ENCODE peak calls at places on chromosome 21, in four cellular contexts. S is nephron progenitor cell, U is brain microvascular endothelial cell, Y is NCI-H774. C is an unnamed sample.
A peak's percentile ranks its signal among the peaks of the same experiment; 100 is the strongest.

GRCh38 chr21:39048574-39048973 is 134.7 kb downstream of the PSMG1 start:
- DNase-seq in S (no peak), U (peak; percentile 43), Y (no peak), C (peak; percentile 83)

GRCh38 chr21:19510653-19511052 is 1107.1 kb upstream of the TMPRSS15 start:
- DNase-seq in S (no peak), U (no peak), Y (no peak), C (no peak)

GRCh38 chr21:39037807-39038405 is 145.3 kb downstream of the PSMG1 start:
- DNase-seq in S (no peak), U (no peak), Y (no peak), C (no peak)

GRCh38 chr21:46226920-46227599 is 1.5 kb downstream of the LSS start:
- DNase-seq in S (no peak), U (peak; percentile 16), Y (no peak), C (peak; percentile 27)

GRCh38 chr21:33642896-33643657 is 776 bp downstream of the ITSN1 start:
- DNase-seq in S (peak; percentile 55), U (no peak), Y (no peak), C (peak; percentile 38)

GRCh38 chr21:25895565-25896205 is 160.9 kb downstream of the GABPA start:
- DNase-seq in S (no peak), U (no peak), Y (no peak), C (peak; percentile 66)

GRCh38 chr21:37787456-37787855 is 128.8 kb downstream of the KCNJ6 start:
- DNase-seq in S (no peak), U (peak; percentile 86), Y (no peak), C (peak; percentile 96)

GRCh38 chr21:42302794-42303193 is 12.4 kb downstream of the TFF3 start:
- DNase-seq in S (no peak), U (no peak), Y (no peak), C (no peak)

GRCh38 chr21:34702341-34702807 is 33.6 kb downstream of the CLIC6 start:
- DNase-seq in S (no peak), U (peak; percentile 43), Y (no peak), C (peak; percentile 83)

GRCh38 chr21:15063081-15063820 is 1.5 kb downstream of the NRIP1 start:
- DNase-seq in S (no peak), U (no peak), Y (no peak), C (peak; percentile 50)

GRCh38 chr21:16154961-16155360 is 425.2 kb downstream of the USP25 start:
- DNase-seq in S (no peak), U (no peak), Y (no peak), C (no peak)

GRCh38 chr21:45130324-45130774 is 56.0 kb downstream of the ADARB1 start:
- DNase-seq in S (no peak), U (peak; percentile 55), Y (no peak), C (peak; percentile 71)

GRCh38 chr21:41953831-41954653 is at the start of gene C2CD2:
- DNase-seq in S (peak; percentile 71), U (no peak), Y (peak; percentile 16), C (peak; percentile 71)

GRCh38 chr21:46168238-46168637 is 12.9 kb upstream of the FTCD start:
- DNase-seq in S (no peak), U (no peak), Y (no peak), C (no peak)

GRCh38 chr21:45330075-45330781 is 42.5 kb upstream of the POFUT2 start:
- DNase-seq in S (no peak), U (peak; percentile 74), Y (no peak), C (peak; percentile 87)

GRCh38 chr21:24118738-24119470 is 1488.4 kb downstream of the MRPL39 start:
- DNase-seq in S (no peak), U (peak; percentile 33), Y (no peak), C (peak; percentile 58)

GRCh38 chr21:42633858-42634257 is 19.6 kb upstream of the PDE9A start:
- DNase-seq in S (no peak), U (no peak), Y (no peak), C (no peak)

GRCh38 chr21:25503981-25504380 is 103.3 kb downstream of the MRPL39 start:
- DNase-seq in S (no peak), U (no peak), Y (no peak), C (no peak)

GRCh38 chr21:36569511-36569910 is 89.6 kb upstream of the CLDN14 start:
- DNase-seq in S (no peak), U (no peak), Y (no peak), C (no peak)

GRCh38 chr21:33543505-33544129 is 779 bp downstream of the SON start:
- DNase-seq in S (peak; percentile 85), U (peak; percentile 38), Y (peak; percentile 47), C (no peak)

GRCh38 chr21:42216726-42217572 is 2.0 kb upstream of the ABCG1 start:
- DNase-seq in S (no peak), U (no peak), Y (no peak), C (no peak)

GRCh38 chr21:43355925-43356289 is 71.0 kb downstream of the SIK1 start:
- DNase-seq in S (no peak), U (no peak), Y (no peak), C (no peak)

GRCh38 chr21:39568380-39568779 is 44.4 kb upstream of the B3GALT5 start:
- DNase-seq in S (no peak), U (no peak), Y (no peak), C (no peak)

GRCh38 chr21:46150491-46151121 is 4.8 kb downstream of the FTCD start:
- DNase-seq in S (peak; percentile 3), U (no peak), Y (no peak), C (no peak)

GRCh38 chr21:16913010-16913409 is 599.8 kb upstream of the CXADR start:
- DNase-seq in S (no peak), U (no peak), Y (no peak), C (no peak)

GRCh38 chr21:40845621-40846020 is 1.3 kb downstream of the DSCAM start:
- DNase-seq in S (no peak), U (no peak), Y (no peak), C (no peak)

GRCh38 chr21:37223804-37224345 is 43.3 kb downstream of the VPS26C start:
- DNase-seq in S (no peak), U (no peak), Y (no peak), C (no peak)

GRCh38 chr21:42282021-42282420 is 33.2 kb downstream of the TFF3 start:
- DNase-seq in S (no peak), U (no peak), Y (no peak), C (no peak)

GRCh38 chr21:41228006-41228370 is 60.0 kb downstream of the BACE2 start:
- DNase-seq in S (no peak), U (no peak), Y (no peak), C (no peak)

GRCh38 chr21:28675265-28676041 is 317.2 kb downstream of the LTN1 start:
- DNase-seq in S (no peak), U (no peak), Y (no peak), C (peak; percentile 79)

GRCh38 chr21:35430260-35430659 is 381.2 kb upstream of the RUNX1 start:
- DNase-seq in S (no peak), U (no peak), Y (no peak), C (no peak)

GRCh38 chr21:43311303-43311817 is 115.6 kb downstream of the SIK1 start:
- DNase-seq in S (no peak), U (no peak), Y (peak; percentile 87), C (no peak)

GRCh38 chr21:44433791-44434567 is 21.3 kb upstream of the LRRC3 start:
- DNase-seq in S (no peak), U (no peak), Y (no peak), C (no peak)

GRCh38 chr21:39313457-39314154 is at the start of gene BRWD1:
- DNase-seq in S (peak; percentile 83), U (peak; percentile 68), Y (peak; percentile 94), C (peak; percentile 88)

GRCh38 chr21:34900376-34900775 is 148.7 kb downstream of the RUNX1 start:
- DNase-seq in S (no peak), U (no peak), Y (no peak), C (peak; percentile 53)

GRCh38 chr21:38295997-38296764 is 39.4 kb downstream of the KCNJ15 start:
- DNase-seq in S (no peak), U (no peak), Y (no peak), C (peak; percentile 45)

GRCh38 chr21:44304846-44305245 is 5.0 kb downstream of the PFKL start:
- DNase-seq in S (peak; percentile 70), U (peak; percentile 9), Y (no peak), C (peak; percentile 46)

GRCh38 chr21:45867041-45867630 is 114.4 kb upstream of the COL6A1 start:
- DNase-seq in S (no peak), U (no peak), Y (no peak), C (no peak)